ENCODE peak calls at places on chromosomes 7 and 10, in six cellular contexts. D, V, N, G, M and Z are unnamed samples.

GRCh38 chr10:5873515-5873995 is 16.1 kb downstream of the ANKRD16 start:
- DNase-seq in V (peak; percentile 70), G (peak; percentile 36), M (peak; percentile 36), N (peak; percentile 25), D (peak; percentile 83), Z (no peak)

GRCh38 chr10:111037868-111038267 is 39.0 kb upstream of the ADRA2A start:
- DNase-seq in N (no peak), D (peak; percentile 10), V (no peak), M (no peak), G (no peak), Z (no peak)

GRCh38 chr10:44394696-44395383 is 9.9 kb upstream of the CXCL12 start:
- DNase-seq in M (no peak), N (no peak), V (no peak), D (no peak), G (no peak), Z (no peak)

GRCh38 chr7:13826752-13827151 is 162.7 kb downstream of the ETV1 start:
- DNase-seq in N (no peak), V (peak; percentile 86), G (no peak), M (no peak), D (peak; percentile 43), Z (no peak)

GRCh38 chr7:30977222-30977621 is 13.5 kb downstream of the GHRHR start:
- DNase-seq in D (no peak), V (no peak), N (no peak), G (no peak), M (no peak), Z (no peak)

GRCh38 chr7:35983585-35983984 is 169.5 kb upstream of the EEPD1 start:
- DNase-seq in G (no peak), M (no peak), D (no peak), N (no peak), V (no peak), Z (no peak)

GRCh38 chr7:495761-496321 is 23.8 kb downstream of the PDGFA start:
- DNase-seq in G (no peak), M (peak; percentile 7), N (no peak), V (no peak), D (no peak), Z (no peak)

GRCh38 chr10:62374862-62375710 is 917 bp downstream of the ZNF365 start:
- DNase-seq in D (peak; percentile 43), M (no peak), V (peak; percentile 30), N (no peak), G (no peak), Z (no peak)

GRCh38 chr7:26191233-26191973 is 9.1 kb downstream of the HNRNPA2B1 start:
- DNase-seq in V (no peak), N (no peak), D (no peak), M (no peak), G (no peak), Z (no peak)

GRCh38 chr7:55245271-55245723 is 119.8 kb upstream of the LANCL2 start:
- DNase-seq in N (no peak), D (peak; percentile 75), G (no peak), V (peak; percentile 93), M (no peak), Z (peak; percentile 46)

GRCh38 chr7:133703547-133703946 is 423.6 kb upstream of the LRGUK start:
- DNase-seq in M (no peak), G (no peak), D (peak; percentile 87), N (peak; percentile 50), V (peak; percentile 98), Z (peak; percentile 74)

GRCh38 chr7:29563590-29564454 is at the start of gene PRR15:
- DNase-seq in G (peak; percentile 76), V (no peak), M (peak; percentile 25), N (no peak), D (peak; percentile 53), Z (no peak)

GRCh38 chr10:88472540-88472939 is 110.6 kb downstream of the RNLS start:
- DNase-seq in N (no peak), V (peak; percentile 19), M (no peak), D (peak; percentile 39), G (no peak), Z (no peak)

GRCh38 chr7:35026154-35026553 is 11.1 kb downstream of the DPY19L1 start:
- DNase-seq in G (peak; percentile 54), D (no peak), V (no peak), N (no peak), M (no peak), Z (no peak)

GRCh38 chr7:148726385-148726784 is 27.7 kb downstream of the CUL1 start:
- DNase-seq in D (no peak), M (no peak), V (no peak), G (no peak), N (no peak), Z (no peak)

GRCh38 chr10:72875250-72876055 is 18.1 kb upstream of the OIT3 start:
- DNase-seq in G (peak; percentile 12), N (no peak), D (peak; percentile 49), M (no peak), V (peak; percentile 43), Z (no peak)
- TF ChIP-seq CTCF in G (peak; percentile 59), N (peak; percentile 54), D (peak; percentile 46), M (peak; percentile 64), V (peak; percentile 63), Z (peak; percentile 24)

DNA sequence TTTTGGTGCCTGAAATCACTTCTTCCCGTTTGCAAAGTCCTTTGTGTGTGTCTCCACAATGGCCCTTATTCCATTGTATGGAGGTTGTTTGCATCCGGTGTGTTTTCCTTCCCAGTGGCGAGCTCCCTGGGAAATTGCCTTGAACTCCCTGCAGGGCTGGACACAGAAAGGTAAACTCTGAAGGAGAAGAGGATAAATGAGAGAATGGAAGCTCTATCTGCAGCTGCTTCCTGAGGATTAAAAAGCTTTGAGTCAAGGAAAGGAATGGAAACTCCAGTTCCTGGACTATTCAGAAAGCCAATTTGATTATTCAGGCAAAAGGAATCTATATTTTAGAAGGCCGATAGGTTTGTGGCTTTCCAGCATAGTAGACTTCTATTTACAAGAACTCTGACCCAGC is 4.4 kb upstream of the GRK5 start:
- DNase-seq in M (no peak), N (no peak), G (no peak), V (peak; percentile 84), D (peak; percentile 66), Z (no peak)
- H3K4me3 ChIP-seq in M (no peak overlapping the region), N (no peak overlapping the region), G (no peak overlapping the region), V (no peak overlapping the region), D (no peak overlapping the region), Z (no peak overlapping the region)

DNA sequence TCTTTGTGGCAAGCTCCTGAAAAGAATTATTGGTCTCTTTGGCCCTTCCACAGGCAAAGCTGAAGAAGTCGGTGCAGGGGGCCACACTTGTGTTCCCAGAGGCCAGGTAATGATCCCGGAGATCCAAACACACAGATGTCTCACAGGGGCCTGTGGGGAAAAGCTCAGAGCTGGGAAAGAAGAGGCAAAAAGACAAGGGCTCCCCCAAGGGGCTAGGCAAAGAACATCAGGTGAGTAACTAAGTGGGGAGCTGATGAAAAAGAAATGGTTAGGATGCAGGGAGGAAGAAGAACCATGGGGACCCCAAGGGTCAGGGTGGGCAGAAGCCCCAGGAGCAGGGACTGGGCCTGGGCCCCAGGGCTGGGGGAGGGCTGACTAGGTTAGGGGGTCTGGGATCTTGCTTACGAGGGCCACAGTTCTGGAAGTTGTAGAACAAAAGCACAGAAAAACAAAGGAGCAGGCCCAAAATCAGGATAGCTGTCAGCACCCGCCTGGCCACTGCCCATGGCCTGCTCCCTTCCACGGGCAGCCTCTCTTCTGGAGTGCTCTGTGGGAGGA is 1.1 kb downstream of the KEL start:
- DNase-seq in G (peak; percentile 6), V (no peak), M (no peak), D (no peak), N (no peak), Z (no peak)
- TF ChIP-seq CTCF in G (peak; percentile 50), V (no peak), M (no peak), D (no peak), N (no peak), Z (no peak)

GRCh38 chr7:43729214-43729923 is at the start of gene COA1:
- DNase-seq in N (peak; percentile 53), G (peak; percentile 90), M (peak; percentile 90), V (peak; percentile 91), D (peak; percentile 96), Z (peak; percentile 56)

GRCh38 chr7:43725251-43725650 is 4.1 kb downstream of the COA1 start:
- DNase-seq in G (no peak), M (no peak), N (no peak), V (peak; percentile 37), D (no peak), Z (no peak)

GRCh38 chr7:43727003-43727402 is 2.3 kb downstream of the COA1 start:
- DNase-seq in D (no peak), N (no peak), V (no peak), M (no peak), G (no peak), Z (no peak)

GRCh38 chr7:43726466-43726865 is 2.9 kb downstream of the COA1 start:
- DNase-seq in G (no peak), V (no peak), D (no peak), N (no peak), M (no peak), Z (no peak)

GRCh38 chr7:43727494-43727893 is 1.8 kb downstream of the COA1 start:
- DNase-seq in G (no peak), N (no peak), V (no peak), M (no peak), D (no peak), Z (no peak)
- H3K4me3 ChIP-seq in G (no peak overlapping the region), N (no peak overlapping the region), V (no peak overlapping the region), M (no peak overlapping the region), D (no peak overlapping the region), Z (no peak overlapping the region)

GRCh38 chr10:585502-585901 is 104.0 kb downstream of the DIP2C start:
- DNase-seq in G (no peak), D (no peak), V (no peak), N (no peak), M (no peak), Z (no peak)
- TF ChIP-seq CTCF in G (no peak), D (no peak), V (no peak), N (no peak), M (no peak), Z (no peak)

GRCh38 chr7:92586403-92586802 is 3.8 kb downstream of the FAM133B start:
- DNase-seq in D (peak; percentile 59), V (peak; percentile 72), G (no peak), N (peak; percentile 9), M (no peak), Z (no peak)

GRCh38 chr7:92590711-92591310 is 621 bp upstream of the FAM133B start:
- DNase-seq in D (no peak), M (peak; percentile 24), N (no peak), G (no peak), V (no peak), Z (no peak)

GRCh38 chr7:92584953-92585352 is 5.2 kb downstream of the FAM133B start:
- DNase-seq in D (no peak), M (no peak), N (no peak), G (no peak), V (no peak), Z (no peak)

GRCh38 chr7:92589056-92589455 is 1.1 kb downstream of the FAM133B start:
- DNase-seq in N (no peak), V (no peak), G (no peak), D (no peak), M (no peak), Z (no peak)

GRCh38 chr7:92588561-92588960 is 1.6 kb downstream of the FAM133B start:
- DNase-seq in M (no peak), D (peak; percentile 47), V (no peak), G (no peak), N (no peak), Z (no peak)
- H3K4me3 ChIP-seq in M (peak overlapping the region; percentile 88), D (peak overlapping the region; percentile 68), V (no peak overlapping the region), G (peak overlapping the region; percentile 80), N (peak overlapping the region; percentile 84), Z (peak overlapping the region; percentile 87)

GRCh38 chr10:133039823-133040704 is 47.7 kb upstream of the ADGRA1 start:
- DNase-seq in V (no peak), N (no peak), G (no peak), D (no peak), M (no peak), Z (no peak)
- TF ChIP-seq CTCF in V (no peak), N (no peak), G (no peak), D (no peak), M (no peak), Z (no peak)

GRCh38 chr7:33669251-33669670 is 236.1 kb upstream of the BMPER start:
- DNase-seq in N (no peak), V (no peak), G (no peak), M (no peak), D (no peak), Z (no peak)
- H3K4me3 ChIP-seq in N (no peak overlapping the region), V (no peak overlapping the region), G (no peak overlapping the region), M (no peak overlapping the region), D (no peak overlapping the region), Z (no peak overlapping the region)